ENCODE peak calls at places on chromosome 6, in ten cellular contexts. I, R, O, A, T, S, F, N, Y and C are unnamed samples.

GRCh38 chr6:82458147-82458546 is 94.5 kb downstream of the TPBG start:
- DNase-seq in I (no peak), A (no peak), N (no peak), O (no peak), Y (no peak), R (no peak), T (no peak), S (no peak), F (no peak), C (no peak)

GRCh38 chr6:161908872-161909271 is 635.0 kb upstream of the AGPAT4 start:
- DNase-seq in S (no peak), T (no peak), Y (no peak), F (no peak), N (no peak), I (no peak), R (no peak), O (no peak), A (no peak), C (no peak)

GRCh38 chr6:36333889-36334288 is 2.8 kb downstream of the BNIP5 start:
- DNase-seq in Y (no peak), T (no peak), O (no peak), A (peak), S (no peak), N (no peak), R (no peak), I (no peak), F (no peak), C (no peak)

GRCh38 chr6:44685213-44685612 is 297.7 kb downstream of the CDC5L start:
- DNase-seq in N (no peak), A (no peak), I (no peak), S (no peak), R (no peak), F (no peak), Y (no peak), T (no peak), O (no peak), C (no peak)

GRCh38 chr6:144756469-144756868 is 471.3 kb downstream of the UTRN start:
- DNase-seq in I (no peak), O (no peak), N (no peak), Y (no peak), T (no peak), S (no peak), F (no peak), A (no peak), R (no peak), C (no peak)

GRCh38 chr6:78308025-78308424 is 559.3 kb upstream of the IRAK1BP1 start:
- DNase-seq in O (no peak), I (no peak), R (no peak), A (no peak), Y (no peak), N (no peak), S (no peak), T (no peak), F (peak), C (no peak)

GRCh38 chr6:72950114-72950860 is 275.0 kb downstream of the KHDC1L start:
- DNase-seq in T (no peak), R (no peak), I (no peak), A (no peak), Y (peak), N (no peak), S (no peak), O (no peak), F (peak), C (peak)

GRCh38 chr6:148109732-148110131 is 232.9 kb upstream of the SASH1 start:
- DNase-seq in S (no peak), F (no peak), N (no peak), R (peak), A (no peak), T (peak), Y (no peak), I (no peak), O (no peak), C (no peak)

GRCh38 chr6:160523223-160523622 is 140.9 kb downstream of the LPA start:
- DNase-seq in N (no peak), Y (no peak), O (no peak), R (no peak), A (no peak), T (no peak), S (no peak), I (no peak), F (no peak), C (no peak)

GRCh38 chr6:120671519-120671918 is 662.8 kb downstream of the TBC1D32 start:
- DNase-seq in T (no peak), N (no peak), S (no peak), O (no peak), Y (no peak), A (no peak), R (no peak), F (peak), I (no peak), C (no peak)

GRCh38 chr6:317452-318144 is 25.3 kb downstream of the DUSP22 start:
- DNase-seq in A (no peak), Y (no peak), R (no peak), N (no peak), S (no peak), F (no peak), O (peak), T (peak), I (peak), C (no peak)

GRCh38 chr6:92777146-92777740 is 642.1 kb downstream of the EPHA7 start:
- DNase-seq in F (peak), Y (peak), S (no peak), N (no peak), T (no peak), A (no peak), R (no peak), O (no peak), I (no peak), C (no peak)

GRCh38 chr6:169213814-169214520 is 39.7 kb downstream of the THBS2 start:
- DNase-seq in F (no peak), R (no peak), O (peak), A (peak), S (no peak), T (no peak), I (peak), Y (no peak), N (no peak), C (no peak)

GRCh38 chr6:44454198-44454597 is 66.7 kb downstream of the CDC5L start:
- DNase-seq in A (no peak), O (no peak), F (no peak), N (no peak), R (no peak), T (no peak), S (no peak), Y (peak), I (no peak), C (no peak)

GRCh38 chr6:129665555-129665954 is 44.4 kb downstream of the ARHGAP18 start:
- DNase-seq in S (no peak), O (no peak), A (no peak), Y (no peak), N (no peak), F (no peak), R (no peak), I (no peak), T (no peak), C (no peak)

GRCh38 chr6:135073757-135074393 is 19.3 kb upstream of the HBS1L start:
- DNase-seq in F (no peak), R (peak), S (no peak), N (no peak), Y (no peak), I (no peak), A (no peak), O (no peak), T (no peak), C (no peak)

GRCh38 chr6:83464741-83465140 is 33.9 kb upstream of the ME1 start:
- DNase-seq in Y (no peak), R (no peak), F (no peak), I (no peak), S (no peak), O (no peak), N (no peak), T (no peak), A (no peak), C (no peak)

GRCh38 chr6:107809966-107810365 is 14.1 kb downstream of the SCML4 start:
- DNase-seq in R (no peak), O (no peak), T (no peak), I (no peak), F (no peak), A (no peak), N (no peak), Y (no peak), S (no peak), C (no peak)

GRCh38 chr6:56314683-56315523 is 67.5 kb upstream of the COL21A1 start:
- DNase-seq in T (peak), N (no peak), S (no peak), Y (peak), A (peak), O (no peak), I (no peak), R (peak), F (peak), C (peak)

GRCh38 chr6:13190391-13190790 is 137.9 kb downstream of the TBC1D7 start:
- DNase-seq in N (no peak), Y (no peak), S (no peak), I (no peak), O (no peak), F (no peak), A (no peak), T (no peak), R (no peak), C (no peak)

GRCh38 chr6:36609582-36609981 is 15.4 kb downstream of the SRSF3 start:
- DNase-seq in Y (no peak), S (peak), O (peak), I (no peak), F (no peak), R (no peak), A (no peak), N (no peak), T (no peak), C (no peak)

GRCh38 chr6:118905851-118906250 is 11.9 kb downstream of the ASF1A start:
- DNase-seq in N (no peak), I (no peak), R (no peak), O (no peak), Y (no peak), S (no peak), A (no peak), T (no peak), F (no peak), C (no peak)

GRCh38 chr6:52497652-52498408 is 77.7 kb downstream of the EFHC1 start:
- DNase-seq in R (no peak), S (no peak), I (no peak), A (no peak), O (peak), F (no peak), Y (peak), N (no peak), T (no peak), C (no peak)

GRCh38 chr6:132204606-132205005 is 196.7 kb downstream of the MOXD1 start:
- DNase-seq in O (no peak), F (no peak), A (no peak), S (no peak), T (no peak), R (no peak), Y (no peak), I (no peak), N (no peak), C (no peak)

GRCh38 chr6:41545703-41546474 is at the start of gene FOXP4:
- DNase-seq in O (peak), R (peak), N (peak), F (peak), S (peak), T (peak), Y (peak), I (peak), A (peak), C (peak)

GRCh38 chr6:112701201-112701600 is 354.1 kb downstream of the RFPL4B start:
- DNase-seq in R (no peak), F (no peak), A (no peak), S (no peak), Y (peak), T (no peak), N (no peak), O (no peak), I (no peak), C (no peak)

GRCh38 chr6:36938536-36938935 is 16.0 kb upstream of the PI16 start:
- DNase-seq in O (no peak), S (peak), I (no peak), N (no peak), T (no peak), Y (peak), R (no peak), A (no peak), F (no peak), C (peak)

GRCh38 chr6:28124971-28125353 is 553 bp downstream of the ZSCAN16 start:
- DNase-seq in N (no peak), O (no peak), A (no peak), I (no peak), R (no peak), F (no peak), Y (no peak), T (no peak), S (no peak), C (no peak)

GRCh38 chr6:32195902-32196681 is 3.6 kb upstream of the GPSM3 start:
- DNase-seq in S (peak), T (peak), I (peak), O (peak), A (peak), F (peak), R (peak), Y (peak), N (peak), C (peak)

GRCh38 chr6:32194388-32194787 is 1.9 kb upstream of the GPSM3 start:
- DNase-seq in Y (no peak), A (no peak), N (no peak), R (no peak), S (no peak), T (no peak), F (no peak), O (no peak), I (no peak), C (no peak)

GRCh38 chr6:32196682-32197616 is 4.5 kb upstream of the GPSM3 start:
- DNase-seq in A (peak), Y (peak), T (peak), S (no peak), I (peak), R (peak), N (no peak), O (peak), F (peak), C (no peak)

GRCh38 chr6:32195652-32195901 is 3.1 kb upstream of the GPSM3 start:
- DNase-seq in T (peak), S (peak), I (peak), F (peak), O (peak), R (peak), N (peak), A (peak), Y (peak), C (peak)

GRCh38 chr6:32194825-32195651 is 2.6 kb upstream of the GPSM3 start:
- DNase-seq in T (no peak), R (peak), F (peak), A (peak), Y (peak), S (no peak), N (no peak), O (no peak), I (no peak), C (no peak)
- TF ChIP-seq POLR2A in T (no peak), R (peak), F (peak), A (peak), Y (no peak), S (no peak), N (no peak), O (peak), I (peak), C (peak)

DNA sequence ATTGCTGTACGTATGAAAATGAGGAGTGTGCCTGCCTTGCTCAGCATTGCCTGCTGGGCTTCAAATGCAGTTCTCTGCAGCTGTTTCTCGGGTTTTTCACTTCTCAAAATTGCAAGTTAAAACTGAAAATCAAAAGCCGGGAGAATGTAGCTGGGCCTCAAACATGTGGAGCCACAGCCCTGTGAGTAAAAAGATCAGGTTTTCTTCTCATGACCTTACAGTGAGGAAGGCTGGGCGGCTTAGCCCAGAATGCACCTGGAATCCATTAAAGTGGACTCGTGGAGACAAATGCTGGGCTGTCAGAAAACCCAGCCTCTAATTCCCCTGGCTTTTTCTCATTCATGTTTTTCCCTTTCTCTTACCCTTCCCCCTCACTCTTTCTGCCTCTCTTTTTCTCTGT is 34.4 kb downstream of the DSE start:
- DNase-seq in R (no peak), O (no peak), Y (peak), T (no peak), N (no peak), I (no peak), S (no peak), F (no peak), A (no peak), C (no peak)
- TF ChIP-seq POLR2A in R (no peak), O (no peak), Y (no peak), T (no peak), N (no peak), I (no peak), S (no peak), F (no peak), A (no peak), C (no peak)

GRCh38 chr6:33075208-33075567 is 602 bp upstream of the HLA-DPB1 start:
- DNase-seq in Y (no peak), F (no peak), T (no peak), A (no peak), R (no peak), I (no peak), O (no peak), S (no peak), N (no peak), C (no peak)

GRCh38 chr6:33075568-33076405 is at the start of gene HLA-DPB1:
- DNase-seq in A (no peak), Y (peak), I (peak), T (no peak), O (no peak), N (peak), S (no peak), R (peak), F (peak), C (peak)

GRCh38 chr6:33071579-33071978 is 1.9 kb downstream of the HLA-DPA1 start:
- DNase-seq in T (no peak), O (no peak), S (no peak), R (no peak), Y (no peak), F (no peak), N (no peak), A (no peak), I (no peak), C (no peak)

GRCh38 chr6:33072508-33073100 is 845 bp downstream of the HLA-DPA1 start:
- DNase-seq in Y (no peak), S (no peak), N (no peak), F (no peak), A (no peak), I (no peak), T (no peak), O (no peak), R (no peak), C (no peak)

DNA sequence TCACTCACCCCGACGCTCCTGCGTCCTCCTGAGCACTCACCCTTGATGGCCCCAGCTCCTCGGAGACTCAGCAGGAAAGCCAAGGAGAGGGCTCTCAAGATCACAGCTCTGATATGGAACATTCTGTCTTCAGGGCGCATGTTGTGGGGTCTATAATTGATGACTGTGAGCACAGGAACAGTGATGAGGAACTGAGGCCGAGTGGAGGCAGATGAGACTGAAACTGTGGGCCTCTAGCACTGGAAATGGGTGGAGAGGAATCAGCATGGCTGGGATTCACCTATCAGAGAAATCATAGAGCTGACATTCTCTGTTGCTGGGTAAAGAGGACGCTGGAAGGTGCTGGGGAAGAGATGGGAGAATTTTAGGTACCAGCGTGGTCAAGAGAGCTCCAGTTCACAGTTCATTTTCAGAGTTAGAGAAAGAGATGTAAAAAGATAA is at the start of gene HLA-DPA1:
- DNase-seq in A (no peak), T (no peak), Y (peak), F (peak), O (no peak), R (peak), S (no peak), N (peak), I (peak), C (peak)
- TF ChIP-seq POLR2A in A (no peak), T (no peak), Y (no peak), F (no peak), O (peak), R (no peak), S (no peak), N (no peak), I (peak), C (no peak)

GRCh38 chr6:167113935-167114910 is 8.7 kb upstream of the CCR6 start:
- DNase-seq in R (no peak), I (peak), O (no peak), T (no peak), N (no peak), F (no peak), A (no peak), S (peak), Y (no peak), C (no peak)
- TF ChIP-seq POLR2A in R (no peak), I (peak), O (no peak), T (no peak), N (no peak), F (no peak), A (no peak), S (no peak), Y (no peak), C (no peak)